ENCODE peak calls at places on chromosomes 1 and 21, in five cellular contexts. I is stomach; G is activated CD8-positive, alpha-beta memory T cell treated with anti-CD3 and anti-CD28 coated beads, Interleukin-2, amount 50 U/mL, for 4 hours; B is Right ventricle myocardium superior; R is stimulated activated CD8-positive, alpha-beta memory T cell treated with anti-CD3 and anti-CD28 coated beads, Interleukin-7, amount 100 ng/mL, for 48 hours. W is an unnamed sample.

GRCh38 chr1:67441183-67441582 is 11.0 kb upstream of the SERBP1 start:
- DNase-seq in I (peak), G (peak), B (peak), R (no peak), W (no peak)

GRCh38 chr1:222829868-222830267 is 15.0 kb downstream of the DISP1 start:
- DNase-seq in I (no peak), G (no peak), B (no peak), R (no peak), W (no peak)

GRCh38 chr1:37070126-37070525 is 35.8 kb upstream of the GRIK3 start:
- DNase-seq in I (no peak), G (no peak), B (no peak), R (no peak), W (no peak)

GRCh38 chr21:42973309-42973990 is 912 bp upstream of the PKNOX1 start:
- DNase-seq in I (no peak), G (peak), B (no peak), R (no peak), W (peak)

GRCh38 chr1:41361028-41361494 is at the start of gene FOXO6:
- DNase-seq in I (peak), G (peak), B (peak), R (peak), W (peak)

GRCh38 chr21:34072145-34073031 is 990 bp upstream of the MRPS6 start:
- DNase-seq in I (peak), G (no peak), B (peak), R (no peak), W (no peak)

GRCh38 chr1:50333595-50333974 is 89.7 kb downstream of the DMRTA2 start:
- DNase-seq in I (peak), G (peak), B (peak), R (peak), W (peak)

GRCh38 chr1:84839544-84839943 is 53.5 kb downstream of the LPAR3 start:
- DNase-seq in I (no peak), G (no peak), B (no peak), R (no peak), W (no peak)

GRCh38 chr1:23951646-23952095 is 8.0 kb upstream of the PNRC2 start:
- DNase-seq in I (no peak), G (no peak), B (no peak), R (no peak), W (no peak)

GRCh38 chr1:192763756-192764155 is 45.1 kb upstream of the RGS2 start:
- DNase-seq in I (no peak), G (no peak), B (no peak), R (no peak), W (no peak)

GRCh38 chr1:204418174-204419063 is 6.8 kb upstream of the PPP1R15B start:
- DNase-seq in I (no peak), G (no peak), B (no peak), R (no peak), W (no peak)

GRCh38 chr1:224736619-224737352 is 120.7 kb downstream of the CNIH3 start:
- DNase-seq in I (no peak), G (no peak), B (peak), R (no peak), W (peak)

GRCh38 chr1:109395602-109396512 is 1.9 kb downstream of the SORT1 start:
- DNase-seq in I (no peak), G (no peak), B (no peak), R (no peak), W (no peak)

GRCh38 chr1:159171254-159171687 is at the start of gene CADM3:
- DNase-seq in I (no peak), G (no peak), B (peak), R (no peak), W (no peak)

GRCh38 chr1:2136386-2136821 is 58.2 kb downstream of the FAAP20 start:
- DNase-seq in I (no peak), G (no peak), B (peak), R (no peak), W (peak)